ENCODE peak calls at places on chromosome 18, in seven cellular contexts. V is astrocyte of the spinal cord, O is stomach, G is bronchial epithelial cell, X is Peyer's patch, R is PC-9, M is tibial nerve. Q is an unnamed sample.
A peak's percentile ranks its signal among the peaks of the same experiment; 100 is the strongest.

GRCh38 chr18:45974088-45974536 is 7.0 kb upstream of the EPG5 start:
- DNase-seq in M (peak; percentile 78), X (no peak), G (peak; percentile 87), R (peak; percentile 73), V (peak; percentile 85), O (peak; percentile 66), Q (peak; percentile 88)

GRCh38 chr18:48821251-48821590 is 129.5 kb downstream of the SMAD7 start:
- DNase-seq in R (no peak), G (no peak), O (peak; percentile 8), M (no peak), V (no peak), X (no peak), Q (peak; percentile 67)

GRCh38 chr18:55402731-55403405 is 185.1 kb downstream of the TCF4 start:
- DNase-seq in M (no peak), X (no peak), R (no peak), G (no peak), V (peak; percentile 57), O (no peak), Q (no peak)

GRCh38 chr18:3529597-3529996 is 79.6 kb downstream of the TGIF1 start:
- DNase-seq in O (no peak), X (no peak), M (no peak), V (no peak), G (no peak), R (no peak), Q (no peak)

GRCh38 chr18:54043484-54044256 is 180.8 kb downstream of the MBD2 start:
- DNase-seq in X (no peak), G (peak; percentile 61), V (no peak), O (no peak), R (no peak), M (no peak), Q (no peak)

GRCh38 chr18:42514522-42514921 is 559.5 kb downstream of the PIK3C3 start:
- DNase-seq in G (peak; percentile 51), M (no peak), X (no peak), V (peak; percentile 72), R (no peak), O (no peak), Q (no peak)

GRCh38 chr18:12041561-12041960 is 52.1 kb upstream of the ANKRD62 start:
- DNase-seq in V (peak; percentile 92), X (no peak), G (peak; percentile 80), O (no peak), R (peak; percentile 40), M (no peak), Q (peak; percentile 9)

GRCh38 chr18:67072789-67073188 is 443.7 kb downstream of the DSEL start:
- DNase-seq in R (no peak), O (no peak), G (peak; percentile 8), V (no peak), X (no peak), M (no peak), Q (no peak)

GRCh38 chr18:48100712-48101165 is 170.3 kb upstream of the SMAD2 start:
- DNase-seq in V (no peak), R (no peak), M (no peak), X (no peak), O (no peak), G (no peak), Q (no peak)

GRCh38 chr18:29496276-29496675 is 1319.3 kb upstream of the CDH2 start:
- DNase-seq in M (no peak), X (no peak), O (no peak), V (no peak), R (no peak), G (no peak), Q (no peak)

GRCh38 chr18:25662247-25662646 is 310.3 kb upstream of the ZNF521 start:
- DNase-seq in O (no peak), V (no peak), M (no peak), G (no peak), X (no peak), R (no peak), Q (no peak)

GRCh38 chr18:53702480-53702879 is 522.0 kb downstream of the MBD2 start:
- DNase-seq in R (no peak), M (no peak), X (no peak), G (no peak), O (no peak), V (no peak), Q (no peak)

GRCh38 chr18:10475633-10476388 is 21.4 kb downstream of the APCDD1 start:
- DNase-seq in X (no peak), O (no peak), R (no peak), G (no peak), V (no peak), M (no peak), Q (no peak)

GRCh38 chr18:8174758-8175157 is 434.5 kb upstream of the RAB12 start:
- DNase-seq in O (no peak), G (no peak), R (no peak), X (no peak), V (no peak), M (no peak), Q (no peak)

GRCh38 chr18:58670561-58671121 is 624 bp upstream of the MALT1 start:
- DNase-seq in M (peak; percentile 20), O (no peak), X (no peak), V (no peak), G (peak; percentile 25), R (no peak), Q (no peak)

GRCh38 chr18:46917808-46918600 is 602 bp downstream of the KATNAL2 start:
- DNase-seq in V (peak; percentile 36), X (peak; percentile 50), R (no peak), O (no peak), M (peak; percentile 44), G (peak; percentile 7), Q (peak; percentile 46)

GRCh38 chr18:9989481-9989880 is 75.7 kb downstream of the VAPA start:
- DNase-seq in R (no peak), G (no peak), M (no peak), O (no peak), X (no peak), V (no peak), Q (no peak)

GRCh38 chr18:8499810-8500663 is 109.2 kb upstream of the RAB12 start:
- DNase-seq in M (no peak), X (no peak), R (no peak), O (no peak), V (no peak), G (no peak), Q (no peak)

DNA sequence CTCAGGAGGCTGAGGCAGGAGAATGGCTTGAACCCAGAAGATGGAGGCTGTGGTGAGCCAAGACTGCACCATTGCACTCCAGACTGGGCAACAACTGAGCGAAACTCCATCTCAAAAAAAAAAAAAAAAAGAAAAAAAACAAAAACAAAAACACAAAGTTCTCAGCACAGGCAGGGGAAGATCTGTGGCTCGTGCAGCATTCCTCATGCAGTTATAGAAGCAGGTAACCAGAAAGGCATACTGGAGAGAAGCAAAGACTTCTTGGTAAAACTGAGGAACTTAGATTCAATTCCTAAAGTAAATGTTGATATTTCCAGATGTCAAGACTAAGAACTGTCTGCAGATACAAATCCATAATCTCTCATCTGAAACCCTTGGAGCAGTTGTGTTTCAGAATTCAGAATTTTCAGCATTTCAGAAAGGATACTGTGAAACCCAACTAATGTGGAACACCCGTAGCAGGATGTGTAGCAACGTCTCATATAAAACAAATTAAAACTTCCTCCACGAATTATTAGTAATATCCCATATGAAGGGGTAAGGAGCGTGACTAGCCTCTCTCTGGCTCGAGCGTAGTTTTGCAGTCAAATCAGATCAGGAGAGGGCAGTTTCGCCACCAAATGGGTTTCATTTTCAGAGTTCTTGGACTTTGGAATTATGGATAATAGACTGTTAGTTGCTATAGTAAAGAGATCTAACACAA is 13.2 kb upstream of the SLC25A52 start:
- DNase-seq in G (no peak), M (no peak), X (no peak), V (no peak), R (no peak), O (no peak), Q (no peak)
- TF ChIP-seq CTCF in G (no peak), M (no peak), X (no peak), V (no peak), R (no peak), O (no peak), Q (no peak)

DNA sequence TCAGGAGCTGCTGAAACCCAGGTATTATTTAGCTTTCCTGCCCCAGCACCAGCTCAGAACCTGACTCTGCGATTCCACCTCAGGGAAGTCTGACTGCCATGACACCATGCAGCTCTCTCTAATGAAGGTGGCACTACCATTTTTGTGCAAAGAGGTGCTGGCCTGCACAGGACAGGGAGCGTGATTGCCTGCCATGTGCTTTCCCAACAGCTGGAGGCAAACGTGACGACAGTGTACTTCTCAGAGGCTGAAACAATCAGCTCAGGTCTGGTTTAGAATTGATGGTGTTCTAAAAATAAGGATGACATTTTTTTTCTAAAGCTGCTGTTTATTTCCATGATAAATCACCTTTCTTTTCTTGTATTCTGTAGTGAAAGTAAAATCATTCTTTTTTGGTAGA is 75.2 kb upstream of the TTC39C start:
- DNase-seq in M (no peak), O (no peak), R (no peak), V (no peak), X (no peak), G (no peak), Q (no peak)
- H3K4me3 ChIP-seq in M (no peak overlapping the region), O (no peak overlapping the region), R (no peak overlapping the region), V (no peak overlapping the region), X (no peak overlapping the region), G (no peak overlapping the region), Q (no peak overlapping the region)

GRCh38 chr18:75066223-75066622 is 142.7 kb downstream of the PTGR3 start:
- DNase-seq in R (no peak), O (no peak), G (no peak), M (no peak), V (no peak), X (no peak), Q (no peak)

GRCh38 chr18:75068682-75069435 is 140.1 kb downstream of the PTGR3 start:
- DNase-seq in V (no peak), O (no peak), R (no peak), X (peak; percentile 44), M (no peak), G (peak; percentile 80), Q (no peak)

GRCh38 chr18:75066936-75067335 is 142.0 kb downstream of the PTGR3 start:
- DNase-seq in V (no peak), G (no peak), O (no peak), R (no peak), M (no peak), X (no peak), Q (peak; percentile 46)

GRCh38 chr18:75070235-75070624 is 138.7 kb downstream of the PTGR3 start:
- DNase-seq in G (no peak), O (no peak), R (no peak), V (no peak), X (no peak), M (no peak), Q (no peak)

DNA sequence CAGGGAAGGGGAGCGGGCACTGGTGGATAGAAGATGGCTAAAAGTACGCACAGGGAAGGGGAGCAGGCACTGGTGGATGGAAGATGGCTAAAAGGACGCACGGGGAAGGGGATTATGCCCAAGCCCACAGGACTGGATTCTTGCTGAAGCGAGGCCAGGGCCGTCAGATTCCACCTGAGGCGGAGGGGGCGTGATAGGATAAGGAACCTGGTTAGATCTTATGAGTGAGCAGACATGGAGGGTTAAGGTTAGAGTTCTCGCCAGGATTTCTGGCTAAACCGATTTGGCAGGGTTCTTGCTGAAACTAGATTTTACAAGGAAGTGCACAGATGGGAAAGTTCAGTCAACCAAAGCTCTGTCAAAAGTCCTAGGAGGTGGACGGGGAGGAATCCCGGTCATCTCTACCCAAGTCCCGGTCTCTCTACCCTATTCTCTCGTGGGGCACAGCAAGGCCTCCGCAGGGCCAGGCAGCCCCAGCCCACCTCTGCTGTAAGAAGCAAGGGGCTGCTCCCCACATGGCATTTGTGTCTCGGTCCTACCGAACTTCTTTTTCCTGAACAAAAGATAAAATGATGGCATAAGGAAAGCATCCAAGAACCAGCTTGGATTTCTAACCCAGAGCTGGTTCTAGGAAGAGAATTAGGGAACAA is 140.8 kb downstream of the PTGR3 start:
- DNase-seq in O (no peak), X (no peak), R (no peak), G (no peak), V (no peak), M (no peak), Q (no peak)
- TF ChIP-seq CTCF in O (no peak), X (no peak), R (no peak), G (no peak), V (no peak), M (no peak), Q (no peak)

GRCh38 chr18:23331091-23331920 is 121.8 kb upstream of the RIOK3 start:
- DNase-seq in M (no peak), V (no peak), O (peak; percentile 60), X (no peak), R (peak; percentile 85), G (peak; percentile 77), Q (no peak)
- H3K4me3 ChIP-seq in M (no peak overlapping the region), V (no peak overlapping the region), O (no peak overlapping the region), X (no peak overlapping the region), R (peak overlapping the region; percentile 71), G (no peak overlapping the region), Q (no peak overlapping the region)

Q was measured in lower leg skin.